ENCODE peak calls at places on chromosomes 6 and 20, in five cellular contexts. X is Right ventricle myocardium superior; M is activated naive CD8-positive, alpha-beta T cell treated with anti-CD3 and anti-CD28 coated beads, Interleukin-2, amount 10 ng/mL, durations not matched to agents 7 days and 5 days; P is EH; R is DMS153. T is an unnamed sample.

GRCh38 chr6:30074331-30075093 is 1.1 kb downstream of the RNF39 start:
- DNase-seq in M (no peak), P (no peak), R (no peak), X (no peak), T (no peak)

GRCh38 chr20:11229772-11230171 is 556.0 kb upstream of the JAG1 start:
- DNase-seq in X (peak), P (peak), R (no peak), M (no peak), T (no peak)

GRCh38 chr6:33028220-33028849 is 18.9 kb upstream of the HLA-DOA start:
- DNase-seq in X (no peak), P (no peak), R (no peak), M (no peak), T (no peak)

GRCh38 chr6:152552616-152553209 is 84.4 kb downstream of the SYNE1 start:
- DNase-seq in M (peak), R (peak), P (peak), X (peak), T (no peak)

GRCh38 chr20:52031574-52032303 is 159.8 kb downstream of the ZFP64 start:
- DNase-seq in R (no peak), P (peak), X (no peak), M (no peak), T (no peak)

GRCh38 chr6:25279748-25280616 is 808 bp downstream of the CARMIL1 start:
- DNase-seq in M (peak), X (no peak), R (no peak), P (peak), T (no peak)

GRCh38 chr20:41183831-41184230 is 46.5 kb downstream of the PLCG1 start:
- DNase-seq in X (no peak), R (no peak), M (no peak), P (no peak), T (no peak)

GRCh38 chr6:114634016-114634415 is 291.2 kb upstream of the HS3ST5 start:
- DNase-seq in M (no peak), X (no peak), R (no peak), P (no peak), T (no peak)

GRCh38 chr20:36004045-36004444 is 35.7 kb downstream of the CNBD2 start:
- DNase-seq in R (no peak), M (no peak), X (no peak), P (no peak), T (no peak)

GRCh38 chr20:52041966-52042365 is 149.6 kb downstream of the ZFP64 start:
- DNase-seq in R (no peak), X (no peak), P (no peak), M (no peak), T (no peak)

GRCh38 chr6:166307981-166308768 is at the start of gene PRR18:
- DNase-seq in X (no peak), R (no peak), P (no peak), M (no peak), T (no peak)

GRCh38 chr6:170485159-170485558 is 67.9 kb downstream of the PSMB1 start:
- DNase-seq in M (no peak), R (no peak), P (peak), X (no peak), T (peak)

GRCh38 chr6:35719407-35719829 is 17.4 kb upstream of the ARMC12 start:
- DNase-seq in M (peak), P (no peak), R (no peak), X (no peak), T (no peak)

GRCh38 chr6:127186889-127187288 is 68.4 kb downstream of the RSPO3 start:
- DNase-seq in R (peak), M (peak), P (peak), X (peak), T (no peak)

GRCh38 chr6:83536034-83536646 is 23.8 kb downstream of the PRSS35 start:
- DNase-seq in P (peak), X (no peak), M (no peak), R (no peak), T (peak)

GRCh38 chr6:132142768-132143167 is 191.6 kb upstream of the CCN2 start:
- DNase-seq in P (peak), X (no peak), M (no peak), R (no peak), T (no peak)

T was measured in NCI-H2029.